ENCODE peak calls at places on chromosome 2, in five cellular contexts. V is endothelial cell of umbilical vein, M is upper lobe of left lung, P is stomach, E is ovary. L is an unnamed sample.

GRCh38 chr2:226490172-226490571 is 309.4 kb downstream of the IRS1 start:
- DNase-seq in V (no peak), E (no peak), M (no peak), P (no peak), L (no peak)

GRCh38 chr2:221573430-221574230 is 1.5 kb upstream of the EPHA4 start:
- DNase-seq in V (peak; percentile 82), P (peak; percentile 89), M (peak; percentile 84), E (peak; percentile 93), L (peak; percentile 82)

GRCh38 chr2:29215073-29215472 is 99.9 kb downstream of the CLIP4 start:
- DNase-seq in P (no peak), M (peak; percentile 14), E (no peak), V (no peak), L (no peak)

GRCh38 chr2:196113061-196113974 is 44.7 kb upstream of the DNAH7 start:
- DNase-seq in V (no peak), P (no peak), M (no peak), E (no peak), L (no peak)

GRCh38 chr2:23249348-23249747 is 135.6 kb upstream of the KLHL29 start:
- DNase-seq in P (no peak), M (no peak), E (no peak), V (no peak), L (no peak)

GRCh38 chr2:178386951-178387602 is 63.9 kb downstream of the PRKRA start:
- DNase-seq in P (no peak), E (no peak), V (peak; percentile 82), M (no peak), L (no peak)

GRCh38 chr2:152782171-152782570 is 63.8 kb downstream of the ARL6IP6 start:
- DNase-seq in M (no peak), V (no peak), E (no peak), P (no peak), L (no peak)

GRCh38 chr2:60707750-60708371 is 48.2 kb upstream of the PAPOLG start:
- DNase-seq in M (no peak), P (no peak), V (peak; percentile 44), E (no peak), L (no peak)

GRCh38 chr2:68767031-68767961 is 32.7 kb downstream of the ARHGAP25 start:
- DNase-seq in M (no peak), P (no peak), V (no peak), E (no peak), L (no peak)

GRCh38 chr2:63993871-63994270 is 25.4 kb downstream of the VPS54 start:
- DNase-seq in V (no peak), M (no peak), E (no peak), P (no peak), L (no peak)

GRCh38 chr2:80105020-80105419 is 199.5 kb downstream of the LRRTM1 start:
- DNase-seq in P (no peak), M (no peak), V (no peak), E (no peak), L (no peak)

GRCh38 chr2:7037340-7038333 is 120.4 kb downstream of the RNF144A start:
- DNase-seq in M (peak; percentile 68), E (peak; percentile 70), V (peak; percentile 52), P (peak; percentile 72), L (no peak)

GRCh38 chr2:203532957-203533695 is 2.0 kb downstream of the RAPH1 start:
- DNase-seq in M (no peak), V (peak; percentile 39), P (no peak), E (no peak), L (no peak)

GRCh38 chr2:134232461-134232860 is 21.4 kb upstream of the MGAT5 start:
- DNase-seq in P (no peak), V (no peak), E (no peak), M (no peak), L (no peak)

GRCh38 chr2:26563686-26564085 is 77.5 kb downstream of the CIB4 start:
- DNase-seq in V (no peak), E (no peak), P (no peak), M (no peak), L (no peak)

GRCh38 chr2:64943387-64944150 is 45.6 kb upstream of the SLC1A4 start:
- DNase-seq in M (peak; percentile 26), P (peak; percentile 48), V (no peak), E (peak; percentile 75), L (peak; percentile 90)

GRCh38 chr2:213233438-213234330 is 50.6 kb upstream of the SPAG16 start:
- DNase-seq in M (no peak), P (no peak), E (no peak), V (no peak), L (no peak)

GRCh38 chr2:230411484-230412368 is 4.3 kb upstream of the SP100 start:
- DNase-seq in M (peak; percentile 72), V (peak; percentile 69), E (peak; percentile 78), P (peak; percentile 64), L (peak; percentile 56)

GRCh38 chr2:137220438-137220998 is 455.2 kb downstream of the THSD7B start:
- DNase-seq in V (no peak), E (no peak), P (no peak), M (no peak), L (no peak)

GRCh38 chr2:174681983-174682577 is 82.2 kb downstream of the CHRNA1 start:
- DNase-seq in V (peak; percentile 55), M (peak; percentile 37), E (peak; percentile 66), P (peak; percentile 35), L (no peak)

GRCh38 chr2:141306368-141306767 is 824.4 kb downstream of the LRP1B start:
- DNase-seq in P (no peak), V (no peak), M (no peak), E (no peak), L (no peak)

GRCh38 chr2:222722327-222722946 is 51.0 kb downstream of the MOGAT1 start:
- DNase-seq in M (no peak), P (no peak), V (peak; percentile 56), E (no peak), L (no peak)

GRCh38 chr2:104388296-104388695 is 465.6 kb upstream of the POU3F3 start:
- DNase-seq in E (no peak), M (no peak), V (no peak), P (no peak), L (no peak)

GRCh38 chr2:9287400-9288059 is 80.9 kb downstream of the ASAP2 start:
- DNase-seq in P (no peak), M (no peak), V (peak; percentile 93), E (no peak), L (no peak)

GRCh38 chr2:43402002-43402401 is 175.6 kb upstream of the ZFP36L2 start:
- DNase-seq in V (no peak), E (no peak), P (no peak), M (no peak), L (no peak)

GRCh38 chr2:231272961-231273360 is 74.5 kb downstream of the ARMC9 start:
- DNase-seq in V (no peak), P (no peak), E (no peak), M (no peak), L (no peak)

GRCh38 chr2:66573866-66574265 is 138.9 kb downstream of the MEIS1 start:
- DNase-seq in M (no peak), E (no peak), P (no peak), V (no peak), L (no peak)

GRCh38 chr2:72150157-72150960 is 2.7 kb upstream of the CYP26B1 start:
- DNase-seq in V (peak; percentile 77), E (peak; percentile 76), P (peak; percentile 80), M (peak; percentile 61), L (peak; percentile 67)

GRCh38 chr2:14273650-14274049 is 358.9 kb upstream of the LRATD1 start:
- DNase-seq in P (no peak), M (no peak), E (no peak), V (no peak), L (no peak)
- TF ChIP-seq POLR2A in P (no peak), M (no peak), E (no peak), V (no peak), L (no peak)

GRCh38 chr2:171568085-171568484 is 45.8 kb downstream of the CYBRD1 start:
- DNase-seq in M (no peak), P (no peak), V (peak; percentile 6), E (no peak), L (no peak)
- TF ChIP-seq CTCF in M (no peak), P (no peak), V (peak; percentile 18), E (no peak), L (no peak)

GRCh38 chr2:44746367-44746766 is 195.1 kb upstream of the SIX3 start:
- DNase-seq in E (no peak), V (no peak), M (no peak), P (no peak), L (no peak)

GRCh38 chr2:44745460-44745859 is 196.0 kb upstream of the SIX3 start:
- DNase-seq in M (no peak), E (no peak), V (no peak), P (no peak), L (no peak)

GRCh38 chr2:44743473-44743872 is 198.0 kb upstream of the SIX3 start:
- DNase-seq in E (no peak), V (no peak), M (no peak), P (no peak), L (no peak)

GRCh38 chr2:44745922-44746321 is 195.6 kb upstream of the SIX3 start:
- DNase-seq in V (no peak), M (no peak), E (no peak), P (no peak), L (no peak)

GRCh38 chr2:44744961-44745360 is 196.5 kb upstream of the SIX3 start:
- DNase-seq in E (no peak), M (no peak), P (no peak), V (no peak), L (no peak)
- H3K4me3 ChIP-seq in E (no peak overlapping the region), M (no peak overlapping the region), P (no peak overlapping the region), V (no peak overlapping the region), L (no peak overlapping the region)

GRCh38 chr2:1251520-1251919 is 161.7 kb upstream of the TPO start:
- DNase-seq in V (no peak), M (no peak), E (no peak), P (no peak), L (no peak)
- TF ChIP-seq POLR2A in V (no peak), M (no peak), E (no peak), P (no peak), L (no peak)

DNA sequence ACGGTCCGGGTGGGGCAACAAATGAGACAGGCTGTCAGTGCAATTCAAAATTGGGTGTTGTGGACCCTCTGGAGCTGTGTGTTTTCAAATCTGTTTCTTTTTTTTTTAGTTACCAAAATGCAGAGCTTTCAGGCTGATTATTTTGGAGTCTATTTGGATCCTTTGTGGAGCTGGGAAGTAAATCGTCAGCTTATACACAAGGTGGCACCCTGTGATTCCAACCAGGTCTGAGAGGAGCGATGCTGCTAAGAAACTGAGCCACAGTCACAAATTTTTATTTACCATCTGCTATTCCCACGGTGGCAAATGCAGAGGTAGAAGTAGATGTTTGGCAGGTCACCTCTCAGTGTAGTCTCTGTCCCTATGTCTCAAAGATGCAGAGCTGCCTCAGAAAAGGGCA is 3.8 kb upstream of the EPC2 start:
- DNase-seq in P (no peak), V (no peak), M (no peak), E (no peak), L (no peak)
- TF ChIP-seq CTCF in P (no peak), V (no peak), M (no peak), E (no peak), L (no peak)